ENCODE peak calls at places on chromosomes 6 and 20, in ten cellular contexts. B, N, P, Q, R, M, D, C, K and I are unnamed samples.

GRCh38 chr6:111800468-111800760 is 72.8 kb downstream of the FYN start:
- DNase-seq in R (no peak), D (no peak), P (peak), Q (no peak), K (no peak), C (no peak), B (no peak), M (no peak), N (no peak), I (no peak)

GRCh38 chr6:119565893-119566292 is 216.3 kb upstream of the MAN1A1 start:
- DNase-seq in M (no peak), K (no peak), C (no peak), B (no peak), D (no peak), P (no peak), R (no peak), N (no peak), Q (no peak), I (no peak)

GRCh38 chr6:37667050-37667814 is 30.5 kb downstream of the MDGA1 start:
- DNase-seq in B (peak), M (no peak), Q (no peak), K (peak), R (no peak), P (peak), N (no peak), D (no peak), C (no peak), I (no peak)

GRCh38 chr6:56019973-56020372 is 144.6 kb upstream of the BMP5 start:
- DNase-seq in Q (no peak), B (peak), D (no peak), N (no peak), C (no peak), K (no peak), R (no peak), P (no peak), M (no peak), I (no peak)

GRCh38 chr6:15775741-15776140 is 112.9 kb upstream of the DTNBP1 start:
- DNase-seq in R (no peak), M (no peak), Q (no peak), B (no peak), K (no peak), N (no peak), C (no peak), P (no peak), D (no peak), I (no peak)

GRCh38 chr6:4599924-4600323 is 176.3 kb upstream of the CDYL start:
- DNase-seq in P (peak), C (no peak), B (peak), K (peak), R (no peak), N (peak), D (no peak), Q (no peak), M (no peak), I (no peak)

GRCh38 chr20:14470231-14470894 is 133.0 kb upstream of the FLRT3 start:
- DNase-seq in C (no peak), M (peak), Q (no peak), P (no peak), B (no peak), K (no peak), N (no peak), R (no peak), D (no peak), I (no peak)

GRCh38 chr6:126067080-126067479 is 80.7 kb downstream of the TRMT11 start:
- DNase-seq in C (no peak), D (no peak), M (no peak), N (no peak), K (no peak), P (no peak), R (no peak), B (no peak), Q (no peak), I (no peak)

GRCh38 chr6:24549674-24550418 is 55.1 kb downstream of the ALDH5A1 start:
- DNase-seq in P (no peak), Q (no peak), R (no peak), K (no peak), D (no peak), C (no peak), B (no peak), N (no peak), M (no peak), I (no peak)

GRCh38 chr6:70166088-70166958 is 136.6 kb downstream of the COL9A1 start:
- DNase-seq in C (no peak), K (peak), Q (peak), R (no peak), B (peak), D (peak), M (peak), N (peak), P (peak), I (no peak)

GRCh38 chr20:43442310-43442880 is 15.3 kb upstream of the SRSF6 start:
- DNase-seq in M (no peak), N (no peak), R (no peak), D (no peak), Q (no peak), C (no peak), P (no peak), K (no peak), B (no peak), I (no peak)
- TF ChIP-seq CTCF in M (no peak), N (peak), R (no peak), D (no peak), Q (no peak), C (no peak), P (no peak), K (peak), B (peak), I (peak)

GRCh38 chr6:65776332-65776731 is 69.3 kb upstream of the EYS start:
- DNase-seq in R (no peak), P (no peak), K (no peak), C (no peak), B (no peak), N (no peak), Q (no peak), D (no peak), M (no peak), I (no peak)
- TF ChIP-seq CTCF in R (no peak), P (no peak), K (peak), C (no peak), B (no peak), N (no peak), Q (no peak), D (no peak), M (no peak), I (no peak)

DNA sequence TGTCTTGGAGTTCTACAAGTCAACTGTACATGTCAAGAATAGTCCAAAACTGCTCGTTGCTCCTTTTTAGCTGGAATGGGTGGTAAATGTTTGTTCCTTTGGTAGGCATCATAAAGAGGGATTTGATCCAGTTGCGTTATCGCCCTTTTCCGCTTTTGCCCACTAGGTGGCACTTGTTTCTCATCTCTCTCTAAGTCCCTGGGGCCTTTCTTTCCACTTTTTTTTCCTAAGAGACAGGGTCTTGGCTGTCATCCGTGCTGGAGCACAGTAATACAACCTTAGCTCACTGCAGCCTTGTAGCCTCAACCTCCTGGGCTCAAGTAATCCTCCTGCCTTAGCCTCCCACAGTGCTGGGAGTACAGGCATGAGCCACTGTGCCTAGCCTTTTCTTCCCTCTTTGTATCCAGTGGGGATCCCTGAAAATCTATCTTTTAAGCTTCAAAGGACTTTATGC is 20.7 kb downstream of the GTPBP2 start:
- DNase-seq in B (peak), M (peak), N (peak), K (peak), Q (peak), D (no peak), P (peak), C (no peak), R (peak), I (no peak)
- TF ChIP-seq CTCF in B (peak), M (peak), N (peak), K (peak), Q (peak), D (peak), P (peak), C (peak), R (peak), I (peak)

GRCh38 chr6:110351546-110351945 is 6.6 kb downstream of the METTL24 start:
- DNase-seq in B (no peak), C (no peak), K (no peak), R (no peak), N (no peak), Q (no peak), P (no peak), D (no peak), M (no peak), I (no peak)

GRCh38 chr6:110355727-110356126 is 2.4 kb downstream of the METTL24 start:
- DNase-seq in C (no peak), D (no peak), M (no peak), N (no peak), B (no peak), Q (no peak), P (no peak), K (no peak), R (no peak), I (no peak)

GRCh38 chr6:110355031-110355430 is 3.1 kb downstream of the METTL24 start:
- DNase-seq in N (no peak), B (no peak), D (no peak), Q (no peak), M (no peak), C (no peak), R (no peak), K (no peak), P (no peak), I (no peak)

GRCh38 chr6:110352603-110353303 is 5.4 kb downstream of the METTL24 start:
- DNase-seq in C (no peak), K (no peak), B (no peak), N (no peak), D (no peak), M (no peak), R (no peak), P (peak), Q (no peak), I (no peak)

DNA sequence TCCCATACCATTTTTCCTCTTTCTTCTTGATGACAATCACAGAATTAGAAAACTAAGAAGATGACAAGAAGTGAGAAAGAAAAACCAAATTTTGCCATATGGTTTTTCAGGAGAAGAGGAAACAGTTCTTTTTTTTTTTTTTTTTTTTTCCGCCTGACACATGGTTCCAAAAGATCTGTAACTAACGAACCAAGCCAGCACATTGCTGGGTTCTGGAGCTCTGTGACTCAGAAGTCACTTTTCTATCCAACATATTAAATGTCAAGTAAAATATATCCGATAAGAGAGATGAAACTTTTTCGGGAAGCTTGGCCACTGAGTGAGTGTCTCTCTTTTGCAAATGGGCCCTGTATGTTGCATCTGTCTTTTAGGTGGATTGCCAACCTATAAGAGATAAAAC is 4.7 kb downstream of the METTL24 start:
- DNase-seq in K (no peak), B (no peak), R (no peak), N (no peak), P (no peak), Q (no peak), M (no peak), D (no peak), C (no peak), I (no peak)
- TF ChIP-seq CTCF in K (no peak), B (no peak), R (no peak), N (no peak), P (no peak), Q (no peak), M (no peak), D (no peak), C (no peak), I (no peak)